ENCODE peak calls at places on chromosomes 1 and 21, in seven cellular contexts. One of them, this sample, is unnamed.

GRCh38 chr1:11053758-11054137 is 6.1 kb downstream of the SRM start:
- DNase-seq in astrocyte of the spinal cord: no peak
- DNase-seq in upper lobe of right lung: no peak
- DNase-seq in PC-9: no peak
- DNase-seq in progenitor cell of endocrine pancreas: no peak
- DNase-seq in esophagus squamous epithelium: no peak
- DNase-seq in ovary: peak
- DNase-seq in this sample: no peak

GRCh38 chr1:159786966-159787365 is 6.2 kb downstream of the DUSP23 start:
- DNase-seq in astrocyte of the spinal cord: no peak
- DNase-seq in upper lobe of right lung: no peak
- DNase-seq in PC-9: no peak
- DNase-seq in progenitor cell of endocrine pancreas: no peak
- DNase-seq in esophagus squamous epithelium: no peak
- DNase-seq in ovary: no peak
- DNase-seq in this sample: no peak

GRCh38 chr1:37476460-37477197 is 2.2 kb downstream of the ZC3H12A start:
- DNase-seq in astrocyte of the spinal cord: peak
- DNase-seq in upper lobe of right lung: peak
- DNase-seq in PC-9: peak
- DNase-seq in progenitor cell of endocrine pancreas: no peak
- DNase-seq in esophagus squamous epithelium: no peak
- DNase-seq in ovary: peak
- DNase-seq in this sample: no peak

GRCh38 chr1:220483700-220484099 is 44.2 kb upstream of the MARK1 start:
- DNase-seq in astrocyte of the spinal cord: no peak
- DNase-seq in upper lobe of right lung: no peak
- DNase-seq in PC-9: no peak
- DNase-seq in progenitor cell of endocrine pancreas: no peak
- DNase-seq in esophagus squamous epithelium: no peak
- DNase-seq in ovary: no peak
- DNase-seq in this sample: no peak

GRCh38 chr1:30191154-30191702 is 532.2 kb downstream of the MATN1 start:
- DNase-seq in astrocyte of the spinal cord: peak
- DNase-seq in upper lobe of right lung: no peak
- DNase-seq in PC-9: peak
- DNase-seq in progenitor cell of endocrine pancreas: no peak
- DNase-seq in esophagus squamous epithelium: no peak
- DNase-seq in ovary: peak
- DNase-seq in this sample: no peak

GRCh38 chr1:36947384-36947783 is 86.9 kb downstream of the GRIK3 start:
- DNase-seq in astrocyte of the spinal cord: no peak
- DNase-seq in upper lobe of right lung: no peak
- DNase-seq in PC-9: no peak
- DNase-seq in progenitor cell of endocrine pancreas: no peak
- DNase-seq in esophagus squamous epithelium: no peak
- DNase-seq in ovary: no peak
- DNase-seq in this sample: no peak

GRCh38 chr1:34164510-34165381 is at the start of gene CSMD2:
- DNase-seq in astrocyte of the spinal cord: peak
- DNase-seq in upper lobe of right lung: peak
- DNase-seq in PC-9: no peak
- DNase-seq in progenitor cell of endocrine pancreas: peak
- DNase-seq in esophagus squamous epithelium: no peak
- DNase-seq in ovary: no peak
- DNase-seq in this sample: no peak

GRCh38 chr1:41683681-41684500 is 199.4 kb upstream of the EDN2 start:
- DNase-seq in astrocyte of the spinal cord: no peak
- DNase-seq in upper lobe of right lung: peak
- DNase-seq in PC-9: peak
- DNase-seq in progenitor cell of endocrine pancreas: no peak
- DNase-seq in esophagus squamous epithelium: no peak
- DNase-seq in ovary: no peak
- DNase-seq in this sample: no peak

GRCh38 chr1:15090373-15090772 is 63.2 kb upstream of the TMEM51 start:
- DNase-seq in astrocyte of the spinal cord: no peak
- DNase-seq in upper lobe of right lung: peak
- DNase-seq in PC-9: peak
- DNase-seq in progenitor cell of endocrine pancreas: peak
- DNase-seq in esophagus squamous epithelium: no peak
- DNase-seq in ovary: no peak
- DNase-seq in this sample: no peak

GRCh38 chr1:13730301-13730700 is 30.3 kb downstream of the PRDM2 start:
- DNase-seq in astrocyte of the spinal cord: no peak
- DNase-seq in upper lobe of right lung: no peak
- DNase-seq in PC-9: no peak
- DNase-seq in progenitor cell of endocrine pancreas: no peak
- DNase-seq in esophagus squamous epithelium: no peak
- DNase-seq in ovary: no peak
- DNase-seq in this sample: no peak

GRCh38 chr1:15038232-15039016 is 115.1 kb upstream of the TMEM51 start:
- DNase-seq in astrocyte of the spinal cord: peak
- DNase-seq in upper lobe of right lung: no peak
- DNase-seq in PC-9: peak
- DNase-seq in progenitor cell of endocrine pancreas: no peak
- DNase-seq in esophagus squamous epithelium: no peak
- DNase-seq in ovary: no peak
- DNase-seq in this sample: no peak

GRCh38 chr1:230542054-230542453 is 100.2 kb upstream of the COG2 start:
- DNase-seq in astrocyte of the spinal cord: peak
- DNase-seq in upper lobe of right lung: no peak
- DNase-seq in PC-9: no peak
- DNase-seq in progenitor cell of endocrine pancreas: no peak
- DNase-seq in esophagus squamous epithelium: no peak
- DNase-seq in ovary: no peak
- DNase-seq in this sample: no peak

GRCh38 chr1:228987736-228988506 is 252.6 kb downstream of the RHOU start:
- DNase-seq in astrocyte of the spinal cord: no peak
- DNase-seq in upper lobe of right lung: no peak
- DNase-seq in PC-9: no peak
- DNase-seq in progenitor cell of endocrine pancreas: no peak
- DNase-seq in esophagus squamous epithelium: no peak
- DNase-seq in ovary: no peak
- DNase-seq in this sample: no peak

GRCh38 chr21:18155508-18156193 is 89.0 kb upstream of the CHODL start:
- DNase-seq in astrocyte of the spinal cord: peak
- DNase-seq in upper lobe of right lung: no peak
- DNase-seq in PC-9: no peak
- DNase-seq in progenitor cell of endocrine pancreas: no peak
- DNase-seq in esophagus squamous epithelium: no peak
- DNase-seq in ovary: no peak
- DNase-seq in this sample: no peak

GRCh38 chr1:199687321-199687720 is 340.2 kb upstream of the NR5A2 start:
- DNase-seq in astrocyte of the spinal cord: peak
- DNase-seq in upper lobe of right lung: no peak
- DNase-seq in PC-9: no peak
- DNase-seq in progenitor cell of endocrine pancreas: no peak
- DNase-seq in esophagus squamous epithelium: no peak
- DNase-seq in ovary: no peak
- DNase-seq in this sample: no peak

GRCh38 chr1:1274299-1274930 is 761 bp upstream of the UBE2J2 start:
- DNase-seq in astrocyte of the spinal cord: no peak
- DNase-seq in upper lobe of right lung: no peak
- DNase-seq in PC-9: no peak
- DNase-seq in progenitor cell of endocrine pancreas: no peak
- DNase-seq in esophagus squamous epithelium: no peak
- DNase-seq in ovary: no peak
- DNase-seq in this sample: no peak

GRCh38 chr1:5718716-5719632 is 273.3 kb downstream of the NPHP4 start:
- DNase-seq in astrocyte of the spinal cord: no peak
- DNase-seq in upper lobe of right lung: no peak
- DNase-seq in PC-9: no peak
- DNase-seq in progenitor cell of endocrine pancreas: no peak
- DNase-seq in esophagus squamous epithelium: no peak
- DNase-seq in ovary: no peak
- DNase-seq in this sample: no peak

GRCh38 chr1:209853677-209854076 is 25.9 kb downstream of the UTP25 start:
- DNase-seq in astrocyte of the spinal cord: no peak
- DNase-seq in upper lobe of right lung: no peak
- DNase-seq in PC-9: no peak
- DNase-seq in progenitor cell of endocrine pancreas: no peak
- DNase-seq in esophagus squamous epithelium: no peak
- DNase-seq in ovary: no peak
- DNase-seq in this sample: no peak

GRCh38 chr1:114780344-114781226 is at the start of gene SIKE1:
- DNase-seq in astrocyte of the spinal cord: peak
- DNase-seq in upper lobe of right lung: peak
- DNase-seq in PC-9: peak
- DNase-seq in progenitor cell of endocrine pancreas: peak
- DNase-seq in esophagus squamous epithelium: peak
- DNase-seq in ovary: peak
- DNase-seq in this sample: peak
- TF ChIP-seq CTCF in astrocyte of the spinal cord: no peak
- TF ChIP-seq CTCF in upper lobe of right lung: no peak
- TF ChIP-seq CTCF in PC-9: no peak
- TF ChIP-seq CTCF in progenitor cell of endocrine pancreas: peak
- TF ChIP-seq CTCF in esophagus squamous epithelium: no peak
- TF ChIP-seq CTCF in ovary: no peak
- TF ChIP-seq CTCF in this sample: no peak

GRCh38 chr1:32073387-32074229 is 869 bp downstream of the TMEM39B start:
- DNase-seq in astrocyte of the spinal cord: no peak
- DNase-seq in upper lobe of right lung: peak
- DNase-seq in PC-9: no peak
- DNase-seq in progenitor cell of endocrine pancreas: no peak
- DNase-seq in esophagus squamous epithelium: no peak
- DNase-seq in ovary: no peak
- DNase-seq in this sample: peak
- TF ChIP-seq CTCF in astrocyte of the spinal cord: no peak
- TF ChIP-seq CTCF in upper lobe of right lung: no peak
- TF ChIP-seq CTCF in PC-9: no peak
- TF ChIP-seq CTCF in progenitor cell of endocrine pancreas: peak
- TF ChIP-seq CTCF in esophagus squamous epithelium: peak
- TF ChIP-seq CTCF in ovary: no peak
- TF ChIP-seq CTCF in this sample: no peak

DNA sequence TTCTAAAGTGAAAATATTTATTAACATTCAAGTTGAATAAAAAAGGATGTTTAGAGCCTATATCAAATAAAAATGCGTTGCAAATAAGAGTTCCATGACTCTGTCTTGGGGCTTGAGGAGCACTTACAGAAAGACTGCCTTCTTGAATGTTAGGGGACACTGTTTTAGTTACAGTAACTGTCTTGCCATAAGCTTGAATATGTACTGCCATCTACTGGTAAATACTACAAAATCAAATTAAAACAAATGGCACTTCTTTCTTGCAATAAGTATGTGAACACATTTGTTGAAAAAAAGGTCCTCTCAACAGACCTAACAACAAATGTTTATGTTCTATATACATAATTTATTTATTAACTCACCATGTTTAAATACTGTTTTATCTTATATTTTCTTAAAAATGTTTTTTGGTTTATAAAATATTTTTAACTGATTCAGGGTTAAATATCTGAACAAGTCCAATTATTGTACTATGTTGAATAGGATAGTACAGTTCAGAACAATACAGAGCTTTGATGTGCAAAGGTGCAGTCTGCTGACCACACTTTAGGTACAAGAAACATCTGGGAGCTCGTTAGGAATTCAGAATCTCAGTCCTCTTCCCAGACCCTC is 199.5 kb downstream of the LRRIQ3 start:
- DNase-seq in astrocyte of the spinal cord: peak
- DNase-seq in upper lobe of right lung: no peak
- DNase-seq in PC-9: peak
- DNase-seq in progenitor cell of endocrine pancreas: no peak
- DNase-seq in esophagus squamous epithelium: no peak
- DNase-seq in ovary: no peak
- DNase-seq in this sample: no peak
- TF ChIP-seq CTCF in astrocyte of the spinal cord: peak
- TF ChIP-seq CTCF in upper lobe of right lung: peak
- TF ChIP-seq CTCF in PC-9: peak
- TF ChIP-seq CTCF in progenitor cell of endocrine pancreas: peak
- TF ChIP-seq CTCF in esophagus squamous epithelium: no peak
- TF ChIP-seq CTCF in ovary: no peak
- TF ChIP-seq CTCF in this sample: no peak

GRCh38 chr21:42130447-42130846 is 59.3 kb downstream of the UMODL1 start:
- DNase-seq in astrocyte of the spinal cord: no peak
- DNase-seq in upper lobe of right lung: no peak
- DNase-seq in PC-9: no peak
- DNase-seq in progenitor cell of endocrine pancreas: no peak
- DNase-seq in esophagus squamous epithelium: no peak
- DNase-seq in ovary: no peak
- DNase-seq in this sample: no peak
- TF ChIP-seq CTCF in astrocyte of the spinal cord: no peak
- TF ChIP-seq CTCF in upper lobe of right lung: no peak
- TF ChIP-seq CTCF in PC-9: no peak
- TF ChIP-seq CTCF in progenitor cell of endocrine pancreas: no peak
- TF ChIP-seq CTCF in esophagus squamous epithelium: no peak
- TF ChIP-seq CTCF in ovary: no peak
- TF ChIP-seq CTCF in this sample: no peak

GRCh38 chr1:16204634-16205332 is 7.7 kb downstream of the ARHGEF19 start:
- DNase-seq in astrocyte of the spinal cord: no peak
- DNase-seq in upper lobe of right lung: peak
- DNase-seq in PC-9: no peak
- DNase-seq in progenitor cell of endocrine pancreas: no peak
- DNase-seq in esophagus squamous epithelium: no peak
- DNase-seq in ovary: peak
- DNase-seq in this sample: no peak
- TF ChIP-seq CTCF in astrocyte of the spinal cord: peak
- TF ChIP-seq CTCF in upper lobe of right lung: peak
- TF ChIP-seq CTCF in PC-9: peak
- TF ChIP-seq CTCF in progenitor cell of endocrine pancreas: peak
- TF ChIP-seq CTCF in esophagus squamous epithelium: peak
- TF ChIP-seq CTCF in ovary: no peak
- TF ChIP-seq CTCF in this sample: no peak

DNA sequence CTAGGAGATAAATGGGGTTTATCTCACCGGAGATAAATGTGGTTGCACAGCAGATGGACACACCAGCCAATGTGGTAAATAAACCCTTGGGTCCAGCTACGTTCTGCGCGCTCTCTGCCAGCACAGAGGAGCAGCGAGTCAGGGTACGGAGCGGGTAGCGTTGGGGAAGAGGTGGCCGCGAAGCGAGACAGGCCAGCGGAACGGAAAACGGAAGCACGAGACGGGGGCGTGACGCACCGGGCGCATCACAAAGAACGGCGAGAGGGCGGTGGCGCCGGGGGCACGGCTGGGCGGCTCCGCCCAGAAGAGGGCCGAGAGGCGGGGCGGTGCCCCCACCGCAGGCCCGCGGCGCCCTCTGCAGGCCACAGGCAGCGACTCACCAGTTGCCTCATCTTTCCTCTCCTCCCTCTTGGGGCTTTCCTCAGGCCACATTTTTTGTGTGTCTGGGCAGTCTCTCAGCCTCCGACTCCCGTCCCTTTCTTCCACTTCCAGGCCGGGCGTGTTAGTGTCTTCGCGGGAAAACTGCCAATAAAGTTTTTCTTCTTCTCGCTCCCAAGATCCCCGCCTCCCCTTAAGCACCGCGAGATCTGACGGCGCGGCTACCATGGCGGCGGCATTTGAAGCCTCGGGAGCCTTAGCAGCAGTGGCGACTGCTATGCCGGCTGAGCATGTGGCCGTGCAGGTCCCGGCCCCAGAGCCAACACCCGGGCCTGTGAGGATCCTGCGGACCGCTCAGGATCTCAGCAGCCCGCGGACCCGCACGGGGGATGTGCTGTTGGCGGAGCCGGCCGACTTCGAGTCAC is at the start of gene DDX20:
- DNase-seq in astrocyte of the spinal cord: peak
- DNase-seq in upper lobe of right lung: peak
- DNase-seq in PC-9: peak
- DNase-seq in progenitor cell of endocrine pancreas: peak
- DNase-seq in esophagus squamous epithelium: peak
- DNase-seq in ovary: peak
- DNase-seq in this sample: peak
- TF ChIP-seq CTCF in astrocyte of the spinal cord: peak
- TF ChIP-seq CTCF in upper lobe of right lung: peak
- TF ChIP-seq CTCF in PC-9: peak
- TF ChIP-seq CTCF in progenitor cell of endocrine pancreas: peak
- TF ChIP-seq CTCF in esophagus squamous epithelium: peak
- TF ChIP-seq CTCF in ovary: peak
- TF ChIP-seq CTCF in this sample: peak

GRCh38 chr1:164638506-164639202 is 79.7 kb downstream of the PBX1 start:
- DNase-seq in astrocyte of the spinal cord: no peak
- DNase-seq in upper lobe of right lung: no peak
- DNase-seq in PC-9: no peak
- DNase-seq in progenitor cell of endocrine pancreas: no peak
- DNase-seq in esophagus squamous epithelium: no peak
- DNase-seq in ovary: no peak
- DNase-seq in this sample: no peak
- TF ChIP-seq CTCF in astrocyte of the spinal cord: no peak
- TF ChIP-seq CTCF in upper lobe of right lung: no peak
- TF ChIP-seq CTCF in PC-9: no peak
- TF ChIP-seq CTCF in progenitor cell of endocrine pancreas: no peak
- TF ChIP-seq CTCF in esophagus squamous epithelium: no peak
- TF ChIP-seq CTCF in ovary: no peak
- TF ChIP-seq CTCF in this sample: no peak